ENCODE peak calls at places on chromosomes 11 and 22, in six cellular contexts. J is amniotic epithelial cell; H is amniotic stem cell; N is GM03348; U is stimulated activated CD8-positive, alpha-beta memory T cell treated with anti-CD3 and anti-CD28 coated beads, Interleukin-4, amount 100 ng/mL, for 1 hour; B is RPMI7951. M is an unnamed sample.

GRCh38 chr11:74949748-74950127 is 672 bp downstream of the SPCS2 start:
- DNase-seq in J (peak; percentile 16), H (no peak), N (peak; percentile 63), U (no peak), B (peak; percentile 4), M (no peak)

GRCh38 chr22:28903719-28904118 is 20.3 kb downstream of the ZNRF3 start:
- DNase-seq in J (peak; percentile 22), H (no peak), N (no peak), U (no peak), B (no peak), M (no peak)

GRCh38 chr11:75325713-75326438 is 25.6 kb downstream of the ARRB1 start:
- DNase-seq in J (peak; percentile 93), H (peak; percentile 56), N (peak; percentile 94), U (no peak), B (peak; percentile 88), M (no peak)

GRCh38 chr11:43567396-43567975 is 113.1 kb upstream of the HSD17B12 start:
- DNase-seq in J (peak; percentile 48), H (peak; percentile 14), N (peak; percentile 76), U (no peak), B (peak; percentile 38), M (no peak)

GRCh38 chr11:7587712-7588111 is 73.9 kb downstream of the PPFIBP2 start:
- DNase-seq in J (no peak), H (no peak), N (no peak), U (no peak), B (no peak), M (no peak)

GRCh38 chr11:13745165-13745564 is 76.7 kb downstream of the FAR1 start:
- DNase-seq in J (no peak), H (no peak), N (no peak), U (no peak), B (peak; percentile 32), M (no peak)

GRCh38 chr11:68661014-68661413 is 23.3 kb upstream of the GAL start:
- DNase-seq in J (no peak), H (no peak), N (no peak), U (no peak), B (no peak), M (no peak)

GRCh38 chr22:42801537-42802165 is 55.4 kb downstream of the ARFGAP3 start:
- DNase-seq in J (no peak), H (no peak), N (no peak), U (no peak), B (no peak), M (no peak)